ENCODE peak calls at places on chromosomes 2 and 18, in six cellular contexts. U is neural progenitor cell, D is GM23338, R is PC-9, P is GM23248, I is PC-3. V is an unnamed sample.

GRCh38 chr2:165794520-165794882 is 454 bp upstream of the GALNT3 start:
- DNase-seq in D (peak; percentile 71), R (peak; percentile 41), I (peak; percentile 82), P (peak; percentile 74), U (peak; percentile 42), V (peak; percentile 93)

GRCh38 chr18:75309564-75309963 is 99.0 kb downstream of the TSHZ1 start:
- DNase-seq in D (peak; percentile 19), U (no peak), R (no peak), I (no peak), P (no peak), V (no peak)

GRCh38 chr18:79510046-79510685 is 114.4 kb downstream of the NFATC1 start:
- DNase-seq in I (no peak), R (no peak), D (no peak), P (no peak), U (no peak), V (no peak)

GRCh38 chr2:242010567-242011513 is 141.3 kb downstream of the RTP5 start:
- DNase-seq in I (no peak), P (peak; percentile 24), D (no peak), U (no peak), R (no peak), V (no peak)

GRCh38 chr2:236745420-236746210 is 176.0 kb downstream of the ACKR3 start:
- DNase-seq in U (peak; percentile 50), R (peak; percentile 78), P (peak; percentile 92), I (peak; percentile 89), D (peak; percentile 11), V (no peak)

GRCh38 chr2:206853880-206854279 is 85.4 kb upstream of the CPO start:
- DNase-seq in P (no peak), R (no peak), U (no peak), D (no peak), I (no peak), V (no peak)

GRCh38 chr18:79818036-79818435 is 20.3 kb downstream of the KCNG2 start:
- DNase-seq in R (no peak), U (no peak), D (no peak), I (peak; percentile 21), P (peak; percentile 32), V (no peak)

GRCh38 chr18:23274638-23275482 is 139.6 kb downstream of the CABLES1 start:
- DNase-seq in P (no peak), I (no peak), U (no peak), D (no peak), R (no peak), V (no peak)

GRCh38 chr2:72138921-72139381 is 8.7 kb downstream of the CYP26B1 start:
- DNase-seq in P (no peak), D (no peak), I (no peak), U (no peak), R (peak; percentile 84), V (no peak)

GRCh38 chr2:10911291-10912075 is at the start of gene KCNF1:
- DNase-seq in D (peak; percentile 74), I (peak; percentile 51), U (peak; percentile 96), P (peak; percentile 88), R (peak; percentile 65), V (no peak)

GRCh38 chr2:10914272-10914693 is 2.5 kb downstream of the KCNF1 start:
- DNase-seq in R (peak; percentile 37), U (peak; percentile 63), P (peak; percentile 48), D (peak; percentile 86), I (no peak), V (no peak)

GRCh38 chr2:10912076-10912731 is 470 bp downstream of the KCNF1 start:
- DNase-seq in R (no peak), P (peak; percentile 42), I (no peak), U (peak; percentile 35), D (peak; percentile 37), V (no peak)

GRCh38 chr2:10913501-10914271 is 2.0 kb downstream of the KCNF1 start:
- DNase-seq in P (no peak), D (no peak), U (no peak), R (no peak), I (no peak), V (no peak)

DNA sequence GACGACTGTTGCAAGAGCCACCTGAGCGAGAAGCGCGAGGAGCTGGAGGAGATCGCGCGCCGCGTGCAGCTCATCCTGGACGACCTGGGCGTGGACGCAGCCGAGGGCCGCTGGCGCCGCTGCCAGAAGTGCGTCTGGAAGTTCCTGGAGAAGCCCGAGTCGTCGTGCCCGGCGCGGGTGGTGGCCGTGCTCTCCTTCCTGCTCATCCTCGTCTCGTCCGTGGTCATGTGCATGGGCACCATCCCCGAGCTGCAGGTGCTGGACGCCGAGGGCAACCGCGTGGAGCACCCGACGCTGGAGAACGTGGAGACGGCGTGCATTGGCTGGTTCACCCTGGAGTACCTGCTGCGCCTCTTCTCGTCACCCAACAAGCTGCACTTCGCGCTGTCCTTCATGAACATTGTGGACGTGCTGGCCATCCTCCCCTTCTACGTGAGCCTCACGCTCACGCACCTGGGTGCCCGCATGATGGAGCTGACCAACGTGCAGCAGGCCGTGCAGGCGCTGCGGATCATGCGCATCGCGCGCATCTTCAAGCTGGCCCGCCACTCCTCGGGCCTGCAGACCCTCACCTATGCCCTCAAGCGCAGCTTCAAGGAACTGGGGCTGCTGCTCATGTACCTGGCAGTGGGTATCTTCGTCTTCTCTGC is 1.2 kb downstream of the KCNF1 start:
- DNase-seq in D (no peak), U (no peak), P (no peak), I (no peak), R (no peak), V (no peak)
- TF ChIP-seq EZH2 in D (no peak), U (no peak), P (no peak), I (no peak), R (no peak), V (no peak)

GRCh38 chr2:100236166-100236565 is 86.1 kb downstream of the LONRF2 start:
- DNase-seq in D (no peak), P (no peak), R (no peak), I (no peak), U (no peak), V (no peak)
- H3K4me1 ChIP-seq in D (peaks cover 6% of the 10 kb centered on the region), P (peaks cover 6% of the 10 kb centered on the region), R (no peaks in the 10 kb centered on the region), I (peaks cover 12% of the 10 kb centered on the region), U (peaks cover 21% of the 10 kb centered on the region), V (peaks cover 14% of the 10 kb centered on the region)

DNA sequence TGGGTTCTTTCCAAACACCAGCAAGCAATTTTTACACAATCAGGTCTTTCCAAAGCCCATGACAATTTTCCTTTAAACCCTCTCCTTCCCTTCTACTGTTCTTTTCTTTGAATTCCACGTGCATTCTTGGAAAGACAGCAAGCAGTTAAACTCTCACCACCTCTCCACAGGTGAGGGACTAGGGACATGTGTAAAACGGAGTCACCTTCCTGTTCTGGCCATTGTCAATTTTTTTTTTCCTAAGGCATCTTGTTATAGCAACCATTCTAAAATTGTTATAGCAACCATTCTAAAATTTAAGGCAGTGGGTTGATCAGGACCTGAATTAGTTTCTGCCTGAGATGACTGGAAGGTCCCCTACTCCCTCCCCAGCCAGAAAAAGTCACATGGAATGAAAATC is 113.8 kb downstream of the ANKRD44 start:
- DNase-seq in I (peak; percentile 49), P (no peak), R (no peak), D (no peak), U (no peak), V (no peak)
- H3F3A ChIP-seq in I (no peaks in the 10 kb centered on the region), P (no peaks in the 10 kb centered on the region), R (no peaks in the 10 kb centered on the region), D (no peaks in the 10 kb centered on the region), U (no peaks in the 10 kb centered on the region), V (peaks cover 17% of the 10 kb centered on the region)

DNA sequence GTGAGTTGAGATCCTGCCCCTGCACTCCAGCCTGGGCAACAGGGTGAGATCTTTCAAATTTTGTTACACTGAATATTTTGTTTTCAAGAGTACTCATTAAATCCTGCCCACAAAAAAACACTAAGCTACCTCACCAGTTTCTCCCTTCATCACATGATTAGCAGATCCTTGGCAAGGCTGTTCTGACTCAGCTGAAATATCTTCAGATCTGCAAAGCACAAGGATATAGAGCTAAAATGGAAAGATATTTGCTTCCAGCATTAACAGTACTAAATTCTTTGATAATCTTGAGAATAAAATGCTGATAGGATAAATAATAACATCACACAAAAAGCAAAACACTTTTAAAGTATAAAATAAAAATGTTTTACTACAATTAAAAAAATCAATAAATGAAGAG is 28.3 kb upstream of the MCM6 start:
- DNase-seq in D (no peak), R (peak; percentile 3), I (peak; percentile 15), U (no peak), P (peak; percentile 71), V (no peak)
- TF ChIP-seq EZH2 in D (no peak), R (no peak), I (no peak), U (no peak), P (no peak), V (no peak)

GRCh38 chr2:235677276-235677788 is 183.5 kb downstream of the AGAP1 start:
- DNase-seq in U (no peak), I (no peak), P (no peak), R (no peak), D (no peak), V (no peak)

GRCh38 chr2:235678712-235679111 is 184.9 kb downstream of the AGAP1 start:
- DNase-seq in P (no peak), D (no peak), U (no peak), R (no peak), I (no peak), V (no peak)

GRCh38 chr2:235675678-235676535 is 182.1 kb downstream of the AGAP1 start:
- DNase-seq in D (no peak), P (peak; percentile 68), U (no peak), I (peak; percentile 42), R (no peak), V (no peak)

GRCh38 chr2:235676536-235676799 is 182.6 kb downstream of the AGAP1 start:
- DNase-seq in R (no peak), I (no peak), D (no peak), U (no peak), P (peak; percentile 15), V (no peak)

GRCh38 chr2:235679471-235679870 is 185.6 kb downstream of the AGAP1 start:
- DNase-seq in R (no peak), P (no peak), U (no peak), D (no peak), I (no peak), V (no peak)
- H3K4me1 ChIP-seq in R (peaks cover 42% of the 10 kb centered on the region), P (peaks cover 13% of the 10 kb centered on the region), U (peaks cover 6% of the 10 kb centered on the region), D (peaks cover 5% of the 10 kb centered on the region), I (peaks cover 30% of the 10 kb centered on the region), V (no peaks in the 10 kb centered on the region)

DNA sequence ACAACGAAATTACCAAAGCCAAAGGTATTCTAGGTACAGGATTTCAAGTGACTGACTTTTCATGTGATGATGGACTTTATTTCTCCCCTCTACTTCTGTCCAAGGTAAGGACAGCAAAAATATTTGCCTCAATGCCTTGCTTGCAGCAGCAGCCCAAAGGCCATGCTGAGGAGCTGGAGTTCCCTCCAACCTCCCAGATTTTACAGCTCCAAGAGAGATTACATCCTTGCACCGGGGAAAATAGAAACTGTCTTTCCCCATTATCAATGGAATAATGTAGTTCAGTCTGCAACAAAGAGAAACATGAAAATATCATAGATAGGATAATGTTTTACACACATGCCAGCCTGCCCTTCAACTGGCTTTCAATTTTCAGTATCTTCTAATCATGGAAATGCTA is 13.5 kb downstream of the HSPD1 start:
- DNase-seq in U (no peak), I (no peak), D (no peak), P (no peak), R (no peak), V (no peak)
- H3F3A ChIP-seq in U (peaks cover 70% of the 10 kb centered on the region), I (peaks cover 24% of the 10 kb centered on the region), D (peaks cover 63% of the 10 kb centered on the region), P (peaks cover 77% of the 10 kb centered on the region), R (peaks cover 76% of the 10 kb centered on the region), V (peaks cover 56% of the 10 kb centered on the region)

DNA sequence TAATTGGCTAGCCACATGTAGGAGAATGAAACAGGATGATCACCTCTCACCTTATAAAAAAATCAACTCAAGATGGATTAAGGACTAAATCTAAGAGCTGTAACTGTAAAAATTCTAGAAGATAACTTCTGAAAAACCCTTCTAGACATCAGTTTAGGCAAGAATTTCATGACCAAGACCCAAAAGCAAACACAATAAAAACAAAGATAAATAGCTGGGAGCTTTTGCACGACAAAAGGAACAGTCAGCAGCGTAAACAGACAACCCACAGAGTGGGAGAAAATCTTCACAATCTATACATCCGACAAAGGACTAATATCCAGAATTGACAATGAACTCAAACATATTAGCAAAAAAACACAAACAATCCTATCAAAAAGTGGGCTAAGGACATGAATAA is 316.3 kb downstream of the METTL4 start:
- DNase-seq in U (no peak), P (no peak), D (no peak), I (peak; percentile 56), R (no peak), V (no peak)
- TF ChIP-seq EZH2 in U (no peak), P (no peak), D (no peak), I (no peak), R (no peak), V (no peak)

V was measured in MM.1S.